ENCODE peak calls at places on chromosomes 3 and 15, in six cellular contexts. One of them, this sample, is unnamed.

GRCh38 chr15:57703387-57703786 is 3.1 kb upstream of the POLR2M start:
- DNase-seq in B cell: no peak
- DNase-seq in Jurkat, Clone E6-1: peak; percentile 82
- DNase-seq in CD8-positive, alpha-beta memory T cell: no peak
- DNase-seq in breast epithelium: no peak
- DNase-seq in iPS-NIHi11: no peak
- DNase-seq in this sample: no peak

GRCh38 chr3:138114431-138114918 is 933 bp downstream of the DZIP1L start:
- DNase-seq in CD8-positive, alpha-beta memory T cell: no peak
- DNase-seq in B cell: no peak
- DNase-seq in iPS-NIHi11: peak; percentile 25
- DNase-seq in Jurkat, Clone E6-1: no peak
- DNase-seq in breast epithelium: no peak
- DNase-seq in this sample: no peak

GRCh38 chr15:74506515-74506840 is 34.5 kb upstream of the ARID3B start:
- DNase-seq in B cell: no peak
- DNase-seq in Jurkat, Clone E6-1: no peak
- DNase-seq in CD8-positive, alpha-beta memory T cell: no peak
- DNase-seq in iPS-NIHi11: no peak
- DNase-seq in breast epithelium: no peak
- DNase-seq in this sample: no peak

GRCh38 chr3:158273646-158274045 is 163.8 kb downstream of the RSRC1 start:
- DNase-seq in B cell: no peak
- DNase-seq in iPS-NIHi11: no peak
- DNase-seq in breast epithelium: no peak
- DNase-seq in Jurkat, Clone E6-1: no peak
- DNase-seq in CD8-positive, alpha-beta memory T cell: no peak
- DNase-seq in this sample: no peak

GRCh38 chr3:33139996-33140395 is 26.2 kb downstream of the CRTAP start:
- DNase-seq in Jurkat, Clone E6-1: no peak
- DNase-seq in iPS-NIHi11: no peak
- DNase-seq in breast epithelium: no peak
- DNase-seq in CD8-positive, alpha-beta memory T cell: no peak
- DNase-seq in B cell: no peak
- DNase-seq in this sample: no peak

GRCh38 chr3:21839181-21839580 is 88.2 kb upstream of the ZNF385D start:
- DNase-seq in Jurkat, Clone E6-1: no peak
- DNase-seq in iPS-NIHi11: no peak
- DNase-seq in breast epithelium: no peak
- DNase-seq in B cell: no peak
- DNase-seq in CD8-positive, alpha-beta memory T cell: no peak
- DNase-seq in this sample: no peak

GRCh38 chr15:39079296-39079834 is 501.5 kb upstream of the THBS1 start:
- DNase-seq in iPS-NIHi11: no peak
- DNase-seq in breast epithelium: no peak
- DNase-seq in Jurkat, Clone E6-1: no peak
- DNase-seq in B cell: no peak
- DNase-seq in CD8-positive, alpha-beta memory T cell: no peak
- DNase-seq in this sample: no peak

GRCh38 chr15:77821188-77821958 is 188.7 kb upstream of the LINGO1 start:
- DNase-seq in iPS-NIHi11: peak; percentile 82
- DNase-seq in B cell: peak; percentile 55
- DNase-seq in CD8-positive, alpha-beta memory T cell: no peak
- DNase-seq in Jurkat, Clone E6-1: peak; percentile 28
- DNase-seq in breast epithelium: no peak
- DNase-seq in this sample: no peak

GRCh38 chr3:109803274-109803673 is 465.9 kb upstream of the DPPA4 start:
- DNase-seq in Jurkat, Clone E6-1: peak; percentile 22
- DNase-seq in breast epithelium: no peak
- DNase-seq in CD8-positive, alpha-beta memory T cell: no peak
- DNase-seq in iPS-NIHi11: peak; percentile 20
- DNase-seq in B cell: no peak
- DNase-seq in this sample: no peak

GRCh38 chr3:53996153-53996861 is 104.6 kb upstream of the SELENOK start:
- DNase-seq in CD8-positive, alpha-beta memory T cell: no peak
- DNase-seq in Jurkat, Clone E6-1: no peak
- DNase-seq in B cell: no peak
- DNase-seq in breast epithelium: no peak
- DNase-seq in iPS-NIHi11: no peak
- DNase-seq in this sample: no peak

GRCh38 chr3:189967254-189967865 is 153.3 kb downstream of the P3H2 start:
- DNase-seq in Jurkat, Clone E6-1: peak; percentile 35
- DNase-seq in CD8-positive, alpha-beta memory T cell: no peak
- DNase-seq in breast epithelium: no peak
- DNase-seq in iPS-NIHi11: peak; percentile 54
- DNase-seq in B cell: peak; percentile 22
- DNase-seq in this sample: no peak

GRCh38 chr3:119343719-119344118 is 49.5 kb downstream of the ARHGAP31 start:
- DNase-seq in iPS-NIHi11: no peak
- DNase-seq in CD8-positive, alpha-beta memory T cell: no peak
- DNase-seq in breast epithelium: no peak
- DNase-seq in Jurkat, Clone E6-1: no peak
- DNase-seq in B cell: peak; percentile 20
- DNase-seq in this sample: no peak

GRCh38 chr15:83170474-83171165 is 37.0 kb downstream of the HDGFL3 start:
- DNase-seq in breast epithelium: no peak
- DNase-seq in CD8-positive, alpha-beta memory T cell: no peak
- DNase-seq in Jurkat, Clone E6-1: no peak
- DNase-seq in B cell: no peak
- DNase-seq in iPS-NIHi11: no peak
- DNase-seq in this sample: no peak

GRCh38 chr15:62306851-62307504 is 141.9 kb upstream of the C2CD4B start:
- DNase-seq in B cell: no peak
- DNase-seq in Jurkat, Clone E6-1: peak; percentile 53
- DNase-seq in breast epithelium: no peak
- DNase-seq in CD8-positive, alpha-beta memory T cell: no peak
- DNase-seq in iPS-NIHi11: peak; percentile 82
- DNase-seq in this sample: no peak

GRCh38 chr15:75076277-75076676 is 52.9 kb downstream of the PPCDC start:
- DNase-seq in CD8-positive, alpha-beta memory T cell: no peak
- DNase-seq in Jurkat, Clone E6-1: no peak
- DNase-seq in B cell: no peak
- DNase-seq in iPS-NIHi11: no peak
- DNase-seq in breast epithelium: no peak
- DNase-seq in this sample: no peak

GRCh38 chr3:11719406-11720219 is 75.9 kb upstream of the VGLL4 start:
- DNase-seq in B cell: peak; percentile 91
- DNase-seq in CD8-positive, alpha-beta memory T cell: peak; percentile 72
- DNase-seq in Jurkat, Clone E6-1: peak; percentile 30
- DNase-seq in iPS-NIHi11: peak; percentile 98
- DNase-seq in breast epithelium: peak; percentile 93
- DNase-seq in this sample: peak; percentile 68

GRCh38 chr15:97502038-97502437 is 458.5 kb upstream of the ARRDC4 start:
- DNase-seq in Jurkat, Clone E6-1: no peak
- DNase-seq in iPS-NIHi11: no peak
- DNase-seq in CD8-positive, alpha-beta memory T cell: no peak
- DNase-seq in B cell: no peak
- DNase-seq in breast epithelium: no peak
- DNase-seq in this sample: no peak

GRCh38 chr3:138673641-138674040 is 65.1 kb downstream of the FAIM start:
- DNase-seq in CD8-positive, alpha-beta memory T cell: no peak
- DNase-seq in Jurkat, Clone E6-1: no peak
- DNase-seq in B cell: no peak
- DNase-seq in iPS-NIHi11: peak; percentile 14
- DNase-seq in breast epithelium: no peak
- DNase-seq in this sample: no peak

GRCh38 chr3:11220230-11220629 is 52.0 kb upstream of the ATG7 start:
- DNase-seq in B cell: no peak
- DNase-seq in CD8-positive, alpha-beta memory T cell: no peak
- DNase-seq in iPS-NIHi11: no peak
- DNase-seq in Jurkat, Clone E6-1: no peak
- DNase-seq in breast epithelium: no peak
- DNase-seq in this sample: no peak

GRCh38 chr3:71355862-71356261 is 227.7 kb downstream of the FOXP1 start:
- DNase-seq in Jurkat, Clone E6-1: no peak
- DNase-seq in CD8-positive, alpha-beta memory T cell: no peak
- DNase-seq in iPS-NIHi11: no peak
- DNase-seq in B cell: no peak
- DNase-seq in breast epithelium: no peak
- DNase-seq in this sample: no peak

GRCh38 chr3:38126121-38126892 is 10.6 kb downstream of the ACAA1 start:
- DNase-seq in breast epithelium: no peak
- DNase-seq in Jurkat, Clone E6-1: no peak
- DNase-seq in CD8-positive, alpha-beta memory T cell: no peak
- DNase-seq in B cell: no peak
- DNase-seq in iPS-NIHi11: no peak
- DNase-seq in this sample: no peak

GRCh38 chr15:27059610-27060202 is 88.7 kb downstream of the GABRG3 start:
- DNase-seq in iPS-NIHi11: peak; percentile 88
- DNase-seq in CD8-positive, alpha-beta memory T cell: no peak
- DNase-seq in Jurkat, Clone E6-1: peak; percentile 54
- DNase-seq in B cell: peak; percentile 39
- DNase-seq in breast epithelium: no peak
- DNase-seq in this sample: no peak

GRCh38 chr3:197029511-197030167 is at the start of gene MELTF:
- DNase-seq in B cell: peak; percentile 97
- DNase-seq in breast epithelium: no peak
- DNase-seq in Jurkat, Clone E6-1: peak; percentile 32
- DNase-seq in CD8-positive, alpha-beta memory T cell: peak; percentile 72
- DNase-seq in iPS-NIHi11: peak; percentile 99
- DNase-seq in this sample: peak; percentile 65

GRCh38 chr3:141415959-141416358 is 47.7 kb downstream of the ZBTB38 start:
- DNase-seq in breast epithelium: no peak
- DNase-seq in iPS-NIHi11: no peak
- DNase-seq in B cell: no peak
- DNase-seq in CD8-positive, alpha-beta memory T cell: no peak
- DNase-seq in Jurkat, Clone E6-1: no peak
- DNase-seq in this sample: no peak

GRCh38 chr3:75332784-75333183 is 331.3 kb upstream of the FRG2C start:
- DNase-seq in breast epithelium: no peak
- DNase-seq in CD8-positive, alpha-beta memory T cell: no peak
- DNase-seq in iPS-NIHi11: no peak
- DNase-seq in B cell: no peak
- DNase-seq in Jurkat, Clone E6-1: no peak
- DNase-seq in this sample: no peak

GRCh38 chr3:118137783-118138182 is 896.9 kb downstream of the IGSF11 start:
- DNase-seq in Jurkat, Clone E6-1: peak; percentile 90
- DNase-seq in B cell: no peak
- DNase-seq in iPS-NIHi11: no peak
- DNase-seq in breast epithelium: no peak
- DNase-seq in CD8-positive, alpha-beta memory T cell: no peak
- DNase-seq in this sample: no peak

GRCh38 chr3:43523454-43524053 is 98.3 kb downstream of the ANO10 start:
- DNase-seq in Jurkat, Clone E6-1: no peak
- DNase-seq in B cell: no peak
- DNase-seq in iPS-NIHi11: no peak
- DNase-seq in CD8-positive, alpha-beta memory T cell: no peak
- DNase-seq in breast epithelium: no peak
- DNase-seq in this sample: no peak

GRCh38 chr3:99248913-99249312 is 347.4 kb upstream of the DCBLD2 start:
- DNase-seq in CD8-positive, alpha-beta memory T cell: no peak
- DNase-seq in iPS-NIHi11: no peak
- DNase-seq in breast epithelium: no peak
- DNase-seq in Jurkat, Clone E6-1: no peak
- DNase-seq in B cell: no peak
- DNase-seq in this sample: no peak

GRCh38 chr15:62940755-62941361 is 101.7 kb upstream of the TPM1 start:
- DNase-seq in breast epithelium: no peak
- DNase-seq in B cell: no peak
- DNase-seq in CD8-positive, alpha-beta memory T cell: no peak
- DNase-seq in iPS-NIHi11: no peak
- DNase-seq in Jurkat, Clone E6-1: no peak
- DNase-seq in this sample: no peak

GRCh38 chr3:120300971-120301370 is 15.9 kb upstream of the GPR156 start:
- DNase-seq in Jurkat, Clone E6-1: no peak
- DNase-seq in B cell: no peak
- DNase-seq in CD8-positive, alpha-beta memory T cell: no peak
- DNase-seq in iPS-NIHi11: no peak
- DNase-seq in breast epithelium: no peak
- DNase-seq in this sample: no peak